ENCODE peak calls at places on chromosomes 2 and 18, in nine cellular contexts. One of them, this sample, is unnamed.

GRCh38 chr2:239313776-239314175 is 87.0 kb downstream of the HDAC4 start:
- DNase-seq in thyroid gland: no peak
- DNase-seq in GM23248: no peak
- DNase-seq in spleen: peak
- DNase-seq in HFF-Myc: no peak
- DNase-seq in cardiac fibroblast: no peak
- DNase-seq in CD4-positive, alpha-beta memory T cell: no peak
- DNase-seq in A549: no peak
- DNase-seq in right lobe of liver: no peak
- DNase-seq in this sample: no peak

GRCh38 chr2:135832891-135833290 is 4.1 kb downstream of the LCT start:
- DNase-seq in thyroid gland: no peak
- DNase-seq in GM23248: no peak
- DNase-seq in A549: no peak
- DNase-seq in spleen: no peak
- DNase-seq in HFF-Myc: no peak
- DNase-seq in cardiac fibroblast: no peak
- DNase-seq in CD4-positive, alpha-beta memory T cell: no peak
- DNase-seq in right lobe of liver: no peak
- DNase-seq in this sample: no peak

GRCh38 chr2:181305151-181306123 is 151.7 kb upstream of the ITGA4 start:
- DNase-seq in right lobe of liver: no peak
- DNase-seq in thyroid gland: no peak
- DNase-seq in spleen: peak
- DNase-seq in A549: no peak
- DNase-seq in GM23248: peak
- DNase-seq in HFF-Myc: no peak
- DNase-seq in cardiac fibroblast: peak
- DNase-seq in CD4-positive, alpha-beta memory T cell: peak
- DNase-seq in this sample: peak

GRCh38 chr18:901769-902168 is 2.9 kb upstream of the ADCYAP1 start:
- DNase-seq in right lobe of liver: no peak
- DNase-seq in cardiac fibroblast: no peak
- DNase-seq in HFF-Myc: no peak
- DNase-seq in CD4-positive, alpha-beta memory T cell: no peak
- DNase-seq in A549: no peak
- DNase-seq in GM23248: no peak
- DNase-seq in thyroid gland: no peak
- DNase-seq in spleen: no peak
- DNase-seq in this sample: no peak

GRCh38 chr2:8656160-8656641 is 25.7 kb upstream of the ID2 start:
- DNase-seq in A549: peak
- DNase-seq in spleen: no peak
- DNase-seq in cardiac fibroblast: no peak
- DNase-seq in thyroid gland: peak
- DNase-seq in HFF-Myc: no peak
- DNase-seq in CD4-positive, alpha-beta memory T cell: no peak
- DNase-seq in GM23248: peak
- DNase-seq in right lobe of liver: peak
- DNase-seq in this sample: peak

GRCh38 chr18:47150824-47151366 is 595 bp upstream of the HDHD2 start:
- DNase-seq in A549: no peak
- DNase-seq in GM23248: no peak
- DNase-seq in cardiac fibroblast: no peak
- DNase-seq in right lobe of liver: peak
- DNase-seq in spleen: peak
- DNase-seq in thyroid gland: peak
- DNase-seq in HFF-Myc: no peak
- DNase-seq in CD4-positive, alpha-beta memory T cell: no peak
- DNase-seq in this sample: no peak

GRCh38 chr2:118251427-118251826 is 163.2 kb downstream of the INSIG2 start:
- DNase-seq in A549: no peak
- DNase-seq in thyroid gland: no peak
- DNase-seq in HFF-Myc: peak
- DNase-seq in CD4-positive, alpha-beta memory T cell: no peak
- DNase-seq in spleen: no peak
- DNase-seq in GM23248: peak
- DNase-seq in right lobe of liver: no peak
- DNase-seq in cardiac fibroblast: no peak
- DNase-seq in this sample: no peak

GRCh38 chr2:118310016-118310877 is 222.0 kb downstream of the INSIG2 start:
- DNase-seq in right lobe of liver: no peak
- DNase-seq in spleen: no peak
- DNase-seq in HFF-Myc: no peak
- DNase-seq in thyroid gland: peak
- DNase-seq in GM23248: peak
- DNase-seq in cardiac fibroblast: peak
- DNase-seq in A549: no peak
- DNase-seq in CD4-positive, alpha-beta memory T cell: peak
- DNase-seq in this sample: peak

GRCh38 chr2:9778471-9779402 is 64.5 kb upstream of the TAF1B start:
- DNase-seq in HFF-Myc: no peak
- DNase-seq in cardiac fibroblast: no peak
- DNase-seq in thyroid gland: no peak
- DNase-seq in A549: no peak
- DNase-seq in GM23248: peak
- DNase-seq in right lobe of liver: no peak
- DNase-seq in spleen: peak
- DNase-seq in CD4-positive, alpha-beta memory T cell: no peak
- DNase-seq in this sample: no peak

GRCh38 chr2:217366246-217366645 is 506.4 kb upstream of the TNP1 start:
- DNase-seq in thyroid gland: no peak
- DNase-seq in spleen: no peak
- DNase-seq in right lobe of liver: no peak
- DNase-seq in cardiac fibroblast: no peak
- DNase-seq in HFF-Myc: no peak
- DNase-seq in A549: no peak
- DNase-seq in GM23248: no peak
- DNase-seq in CD4-positive, alpha-beta memory T cell: no peak
- DNase-seq in this sample: no peak

GRCh38 chr2:240454031-240454901 is 18.8 kb downstream of the GPC1 start:
- DNase-seq in right lobe of liver: no peak
- DNase-seq in GM23248: no peak
- DNase-seq in A549: no peak
- DNase-seq in thyroid gland: no peak
- DNase-seq in cardiac fibroblast: no peak
- DNase-seq in CD4-positive, alpha-beta memory T cell: peak
- DNase-seq in HFF-Myc: no peak
- DNase-seq in spleen: no peak
- DNase-seq in this sample: no peak

GRCh38 chr2:143885461-143885860 is 634.5 kb downstream of the ZEB2 start:
- DNase-seq in thyroid gland: no peak
- DNase-seq in spleen: no peak
- DNase-seq in CD4-positive, alpha-beta memory T cell: no peak
- DNase-seq in GM23248: no peak
- DNase-seq in cardiac fibroblast: no peak
- DNase-seq in HFF-Myc: no peak
- DNase-seq in A549: no peak
- DNase-seq in right lobe of liver: no peak
- DNase-seq in this sample: no peak

GRCh38 chr18:36321636-36322407 is 24.3 kb downstream of the FHOD3 start:
- DNase-seq in CD4-positive, alpha-beta memory T cell: no peak
- DNase-seq in HFF-Myc: no peak
- DNase-seq in GM23248: peak
- DNase-seq in spleen: no peak
- DNase-seq in thyroid gland: no peak
- DNase-seq in A549: peak
- DNase-seq in right lobe of liver: no peak
- DNase-seq in cardiac fibroblast: peak
- DNase-seq in this sample: no peak

GRCh38 chr2:86466306-86466705 is 25.1 kb downstream of the KDM3A start:
- DNase-seq in cardiac fibroblast: no peak
- DNase-seq in A549: no peak
- DNase-seq in HFF-Myc: no peak
- DNase-seq in thyroid gland: no peak
- DNase-seq in right lobe of liver: no peak
- DNase-seq in spleen: no peak
- DNase-seq in GM23248: no peak
- DNase-seq in CD4-positive, alpha-beta memory T cell: no peak
- DNase-seq in this sample: no peak

GRCh38 chr18:62739911-62740310 is 24.6 kb downstream of the PHLPP1 start:
- DNase-seq in right lobe of liver: peak
- DNase-seq in GM23248: no peak
- DNase-seq in HFF-Myc: no peak
- DNase-seq in thyroid gland: no peak
- DNase-seq in CD4-positive, alpha-beta memory T cell: no peak
- DNase-seq in spleen: no peak
- DNase-seq in A549: no peak
- DNase-seq in cardiac fibroblast: no peak
- DNase-seq in this sample: no peak

GRCh38 chr2:30252723-30253688 is 21.7 kb downstream of the LBH start:
- DNase-seq in HFF-Myc: no peak
- DNase-seq in CD4-positive, alpha-beta memory T cell: peak
- DNase-seq in cardiac fibroblast: peak
- DNase-seq in A549: peak
- DNase-seq in right lobe of liver: no peak
- DNase-seq in spleen: no peak
- DNase-seq in thyroid gland: peak
- DNase-seq in GM23248: peak
- DNase-seq in this sample: peak

GRCh38 chr2:3784731-3785130 is 81.4 kb downstream of the DCDC2C start:
- DNase-seq in cardiac fibroblast: no peak
- DNase-seq in A549: no peak
- DNase-seq in CD4-positive, alpha-beta memory T cell: no peak
- DNase-seq in spleen: no peak
- DNase-seq in thyroid gland: no peak
- DNase-seq in HFF-Myc: peak
- DNase-seq in GM23248: peak
- DNase-seq in right lobe of liver: no peak
- DNase-seq in this sample: no peak

GRCh38 chr2:162072976-162073775 is 839 bp downstream of the DPP4 start:
- DNase-seq in right lobe of liver: peak
- DNase-seq in thyroid gland: no peak
- DNase-seq in cardiac fibroblast: peak
- DNase-seq in HFF-Myc: no peak
- DNase-seq in CD4-positive, alpha-beta memory T cell: no peak
- DNase-seq in A549: no peak
- DNase-seq in GM23248: peak
- DNase-seq in spleen: no peak
- DNase-seq in this sample: peak

GRCh38 chr18:75083131-75083530 is 125.8 kb downstream of the PTGR3 start:
- DNase-seq in CD4-positive, alpha-beta memory T cell: no peak
- DNase-seq in thyroid gland: no peak
- DNase-seq in right lobe of liver: no peak
- DNase-seq in HFF-Myc: no peak
- DNase-seq in GM23248: no peak
- DNase-seq in cardiac fibroblast: no peak
- DNase-seq in A549: no peak
- DNase-seq in spleen: no peak
- DNase-seq in this sample: no peak

GRCh38 chr2:69036926-69037325 is 23.9 kb downstream of the ANTXR1 start:
- DNase-seq in CD4-positive, alpha-beta memory T cell: no peak
- DNase-seq in right lobe of liver: no peak
- DNase-seq in HFF-Myc: no peak
- DNase-seq in cardiac fibroblast: no peak
- DNase-seq in A549: no peak
- DNase-seq in thyroid gland: no peak
- DNase-seq in GM23248: peak
- DNase-seq in spleen: no peak
- DNase-seq in this sample: no peak

GRCh38 chr2:75640621-75641121 is 5.9 kb upstream of the MRPL19 start:
- DNase-seq in spleen: peak
- DNase-seq in right lobe of liver: peak
- DNase-seq in thyroid gland: peak
- DNase-seq in cardiac fibroblast: peak
- DNase-seq in GM23248: peak
- DNase-seq in A549: peak
- DNase-seq in HFF-Myc: peak
- DNase-seq in CD4-positive, alpha-beta memory T cell: no peak
- DNase-seq in this sample: peak

GRCh38 chr2:39725401-39725800 is 53.7 kb downstream of the THUMPD2 start:
- DNase-seq in cardiac fibroblast: no peak
- DNase-seq in right lobe of liver: no peak
- DNase-seq in GM23248: peak
- DNase-seq in CD4-positive, alpha-beta memory T cell: no peak
- DNase-seq in spleen: no peak
- DNase-seq in thyroid gland: no peak
- DNase-seq in HFF-Myc: peak
- DNase-seq in A549: no peak
- DNase-seq in this sample: no peak

GRCh38 chr18:10122116-10122515 is 208.3 kb downstream of the VAPA start:
- DNase-seq in thyroid gland: peak
- DNase-seq in cardiac fibroblast: peak
- DNase-seq in CD4-positive, alpha-beta memory T cell: no peak
- DNase-seq in A549: no peak
- DNase-seq in right lobe of liver: no peak
- DNase-seq in HFF-Myc: peak
- DNase-seq in GM23248: peak
- DNase-seq in spleen: no peak
- DNase-seq in this sample: peak

GRCh38 chr2:95275601-95276243 is 1.5 kb downstream of the PROM2 start:
- DNase-seq in CD4-positive, alpha-beta memory T cell: no peak
- DNase-seq in GM23248: peak
- DNase-seq in cardiac fibroblast: peak
- DNase-seq in spleen: peak
- DNase-seq in HFF-Myc: no peak
- DNase-seq in right lobe of liver: peak
- DNase-seq in thyroid gland: peak
- DNase-seq in A549: no peak
- DNase-seq in this sample: no peak
- H3K4me3 ChIP-seq in CD4-positive, alpha-beta memory T cell: no peak
- H3K4me3 ChIP-seq in GM23248: no peak
- H3K4me3 ChIP-seq in cardiac fibroblast: no peak
- H3K4me3 ChIP-seq in spleen: no peak
- H3K4me3 ChIP-seq in HFF-Myc: no peak
- H3K4me3 ChIP-seq in right lobe of liver: no peak
- H3K4me3 ChIP-seq in thyroid gland: peak
- H3K4me3 ChIP-seq in A549: no peak
- H3K4me3 ChIP-seq in this sample: no peak

GRCh38 chr2:232350804-232351685 is 27.5 kb upstream of the ALPP start:
- DNase-seq in cardiac fibroblast: no peak
- DNase-seq in HFF-Myc: no peak
- DNase-seq in A549: no peak
- DNase-seq in GM23248: no peak
- DNase-seq in spleen: peak
- DNase-seq in right lobe of liver: no peak
- DNase-seq in thyroid gland: peak
- DNase-seq in CD4-positive, alpha-beta memory T cell: no peak
- DNase-seq in this sample: no peak
- H3K4me3 ChIP-seq in cardiac fibroblast: no peak
- H3K4me3 ChIP-seq in HFF-Myc: no peak
- H3K4me3 ChIP-seq in A549: no peak
- H3K4me3 ChIP-seq in GM23248: no peak
- H3K4me3 ChIP-seq in spleen: no peak
- H3K4me3 ChIP-seq in right lobe of liver: no peak
- H3K4me3 ChIP-seq in thyroid gland: no peak
- H3K4me3 ChIP-seq in CD4-positive, alpha-beta memory T cell: no peak
- H3K4me3 ChIP-seq in this sample: no peak

GRCh38 chr2:34447097-34447496 is 848.0 kb upstream of the FAM98A start:
- DNase-seq in A549: no peak
- DNase-seq in spleen: no peak
- DNase-seq in GM23248: no peak
- DNase-seq in cardiac fibroblast: no peak
- DNase-seq in HFF-Myc: no peak
- DNase-seq in right lobe of liver: no peak
- DNase-seq in CD4-positive, alpha-beta memory T cell: no peak
- DNase-seq in thyroid gland: no peak
- DNase-seq in this sample: no peak
- H3K4me3 ChIP-seq in A549: no peak
- H3K4me3 ChIP-seq in spleen: no peak
- H3K4me3 ChIP-seq in GM23248: no peak
- H3K4me3 ChIP-seq in cardiac fibroblast: no peak
- H3K4me3 ChIP-seq in HFF-Myc: no peak
- H3K4me3 ChIP-seq in right lobe of liver: no peak
- H3K4me3 ChIP-seq in CD4-positive, alpha-beta memory T cell: no peak
- H3K4me3 ChIP-seq in thyroid gland: no peak
- H3K4me3 ChIP-seq in this sample: no peak

GRCh38 chr18:31042391-31043181 is at the start of gene DSC3:
- DNase-seq in thyroid gland: peak
- DNase-seq in HFF-Myc: no peak
- DNase-seq in cardiac fibroblast: peak
- DNase-seq in CD4-positive, alpha-beta memory T cell: no peak
- DNase-seq in A549: peak
- DNase-seq in spleen: peak
- DNase-seq in GM23248: no peak
- DNase-seq in right lobe of liver: peak
- DNase-seq in this sample: no peak
- H3K4me3 ChIP-seq in thyroid gland: peak
- H3K4me3 ChIP-seq in HFF-Myc: no peak
- H3K4me3 ChIP-seq in cardiac fibroblast: peak
- H3K4me3 ChIP-seq in CD4-positive, alpha-beta memory T cell: no peak
- H3K4me3 ChIP-seq in A549: peak
- H3K4me3 ChIP-seq in spleen: no peak
- H3K4me3 ChIP-seq in GM23248: no peak
- H3K4me3 ChIP-seq in right lobe of liver: peak
- H3K4me3 ChIP-seq in this sample: no peak

This sample was measured in fibroblast of villous mesenchyme.